ENCODE peak calls at places on chromosome 21, in six cellular contexts. One of them, this sample, is unnamed.

GRCh38 chr21:43913928-43914327 is 48.9 kb downstream of the AGPAT3 start:
- DNase-seq in lung: no peak
- DNase-seq in brain microvascular endothelial cell: peak
- DNase-seq in astrocyte: peak
- DNase-seq in upper lobe of right lung: no peak
- DNase-seq in heart right ventricle: peak
- DNase-seq in this sample: no peak

GRCh38 chr21:32185103-32185502 is 93.7 kb downstream of the MIS18A start:
- DNase-seq in heart right ventricle: no peak
- DNase-seq in astrocyte: no peak
- DNase-seq in upper lobe of right lung: no peak
- DNase-seq in lung: peak
- DNase-seq in brain microvascular endothelial cell: no peak
- DNase-seq in this sample: no peak

GRCh38 chr21:33266050-33266783 is at the start of gene IL10RB:
- DNase-seq in brain microvascular endothelial cell: peak
- DNase-seq in lung: peak
- DNase-seq in astrocyte: peak
- DNase-seq in heart right ventricle: peak
- DNase-seq in upper lobe of right lung: peak
- DNase-seq in this sample: no peak

GRCh38 chr21:42784276-42784675 is 95.1 kb downstream of the WDR4 start:
- DNase-seq in upper lobe of right lung: no peak
- DNase-seq in lung: no peak
- DNase-seq in astrocyte: no peak
- DNase-seq in brain microvascular endothelial cell: no peak
- DNase-seq in heart right ventricle: peak
- DNase-seq in this sample: no peak

GRCh38 chr21:43194303-43195130 is 25.7 kb downstream of the CRYAA start:
- DNase-seq in astrocyte: no peak
- DNase-seq in heart right ventricle: no peak
- DNase-seq in upper lobe of right lung: peak
- DNase-seq in brain microvascular endothelial cell: no peak
- DNase-seq in lung: no peak
- DNase-seq in this sample: peak

GRCh38 chr21:33402011-33402979 is 918 bp upstream of the IFNGR2 start:
- DNase-seq in astrocyte: peak
- DNase-seq in brain microvascular endothelial cell: peak
- DNase-seq in heart right ventricle: peak
- DNase-seq in upper lobe of right lung: peak
- DNase-seq in lung: peak
- DNase-seq in this sample: peak

GRCh38 chr21:32544697-32545096 is 40.6 kb downstream of the TCP10L start:
- DNase-seq in brain microvascular endothelial cell: no peak
- DNase-seq in upper lobe of right lung: no peak
- DNase-seq in astrocyte: no peak
- DNase-seq in heart right ventricle: no peak
- DNase-seq in lung: no peak
- DNase-seq in this sample: no peak

GRCh38 chr21:29649370-29649963 is 290.3 kb downstream of the GRIK1 start:
- DNase-seq in lung: no peak
- DNase-seq in brain microvascular endothelial cell: no peak
- DNase-seq in heart right ventricle: no peak
- DNase-seq in astrocyte: no peak
- DNase-seq in upper lobe of right lung: no peak
- DNase-seq in this sample: no peak

GRCh38 chr21:45161039-45161945 is 86.9 kb downstream of the ADARB1 start:
- DNase-seq in upper lobe of right lung: no peak
- DNase-seq in astrocyte: no peak
- DNase-seq in brain microvascular endothelial cell: no peak
- DNase-seq in lung: peak
- DNase-seq in heart right ventricle: no peak
- DNase-seq in this sample: no peak

GRCh38 chr21:45072166-45072962 is 2.0 kb upstream of the ADARB1 start:
- DNase-seq in heart right ventricle: no peak
- DNase-seq in astrocyte: no peak
- DNase-seq in upper lobe of right lung: no peak
- DNase-seq in brain microvascular endothelial cell: no peak
- DNase-seq in lung: no peak
- DNase-seq in this sample: peak

GRCh38 chr21:42010507-42011493 is 640 bp upstream of the ZBTB21 start:
- DNase-seq in heart right ventricle: no peak
- DNase-seq in brain microvascular endothelial cell: no peak
- DNase-seq in astrocyte: peak
- DNase-seq in lung: peak
- DNase-seq in upper lobe of right lung: peak
- DNase-seq in this sample: peak

GRCh38 chr21:25421327-25422028 is 185.8 kb downstream of the MRPL39 start:
- DNase-seq in upper lobe of right lung: no peak
- DNase-seq in heart right ventricle: peak
- DNase-seq in astrocyte: peak
- DNase-seq in brain microvascular endothelial cell: peak
- DNase-seq in lung: no peak
- DNase-seq in this sample: no peak

GRCh38 chr21:43598416-43599120 is 60.7 kb downstream of the HSF2BP start:
- DNase-seq in heart right ventricle: no peak
- DNase-seq in brain microvascular endothelial cell: peak
- DNase-seq in astrocyte: peak
- DNase-seq in lung: no peak
- DNase-seq in upper lobe of right lung: no peak
- DNase-seq in this sample: no peak

GRCh38 chr21:20882462-20883415 is 115.5 kb upstream of the NCAM2 start:
- DNase-seq in upper lobe of right lung: no peak
- DNase-seq in heart right ventricle: no peak
- DNase-seq in lung: no peak
- DNase-seq in astrocyte: no peak
- DNase-seq in brain microvascular endothelial cell: peak
- DNase-seq in this sample: no peak

GRCh38 chr21:42937960-42938580 is 12.6 kb upstream of the ERVH48-1 start:
- DNase-seq in brain microvascular endothelial cell: no peak
- DNase-seq in lung: no peak
- DNase-seq in astrocyte: no peak
- DNase-seq in upper lobe of right lung: peak
- DNase-seq in heart right ventricle: no peak
- DNase-seq in this sample: no peak

GRCh38 chr21:26495283-26495849 is 77.7 kb downstream of the CYYR1 start:
- DNase-seq in lung: no peak
- DNase-seq in heart right ventricle: no peak
- DNase-seq in upper lobe of right lung: no peak
- DNase-seq in brain microvascular endothelial cell: no peak
- DNase-seq in astrocyte: no peak
- DNase-seq in this sample: no peak

GRCh38 chr21:26489781-26490180 is 83.3 kb downstream of the CYYR1 start:
- DNase-seq in brain microvascular endothelial cell: no peak
- DNase-seq in astrocyte: no peak
- DNase-seq in upper lobe of right lung: no peak
- DNase-seq in heart right ventricle: no peak
- DNase-seq in lung: no peak
- DNase-seq in this sample: no peak

GRCh38 chr21:26491663-26492062 is 81.4 kb downstream of the CYYR1 start:
- DNase-seq in upper lobe of right lung: no peak
- DNase-seq in brain microvascular endothelial cell: no peak
- DNase-seq in lung: no peak
- DNase-seq in heart right ventricle: no peak
- DNase-seq in astrocyte: no peak
- DNase-seq in this sample: no peak

GRCh38 chr21:26487981-26488480 is 85.1 kb downstream of the CYYR1 start:
- DNase-seq in lung: no peak
- DNase-seq in astrocyte: no peak
- DNase-seq in brain microvascular endothelial cell: no peak
- DNase-seq in heart right ventricle: no peak
- DNase-seq in upper lobe of right lung: no peak
- DNase-seq in this sample: no peak

DNA sequence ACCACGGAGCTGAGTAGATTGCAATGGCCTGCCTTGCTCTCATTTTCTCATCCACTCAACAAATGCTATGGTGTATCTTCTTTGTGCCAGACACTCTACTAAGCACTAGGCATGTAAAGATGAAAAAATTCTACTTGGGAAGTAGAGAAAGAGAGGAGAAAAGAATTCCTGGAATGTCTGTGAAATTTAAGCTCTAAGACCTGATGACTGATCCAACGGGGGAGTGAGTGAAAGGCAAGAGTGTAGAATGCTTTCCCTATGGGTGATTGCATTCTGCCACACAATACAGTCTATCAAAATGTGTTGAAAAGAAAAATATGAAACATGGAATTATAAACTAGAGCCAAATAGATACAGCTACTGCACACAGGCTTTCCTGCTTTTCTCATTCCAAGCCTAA is 82.3 kb downstream of the CYYR1 start:
- DNase-seq in brain microvascular endothelial cell: no peak
- DNase-seq in astrocyte: peak
- DNase-seq in heart right ventricle: no peak
- DNase-seq in upper lobe of right lung: no peak
- DNase-seq in lung: no peak
- DNase-seq in this sample: no peak
- H3K27ac ChIP-seq in brain microvascular endothelial cell: no peak
- H3K27ac ChIP-seq in astrocyte: no peak
- H3K27ac ChIP-seq in heart right ventricle: no peak
- H3K27ac ChIP-seq in upper lobe of right lung: no peak
- H3K27ac ChIP-seq in lung: no peak
- H3K27ac ChIP-seq in this sample: no peak

DNA sequence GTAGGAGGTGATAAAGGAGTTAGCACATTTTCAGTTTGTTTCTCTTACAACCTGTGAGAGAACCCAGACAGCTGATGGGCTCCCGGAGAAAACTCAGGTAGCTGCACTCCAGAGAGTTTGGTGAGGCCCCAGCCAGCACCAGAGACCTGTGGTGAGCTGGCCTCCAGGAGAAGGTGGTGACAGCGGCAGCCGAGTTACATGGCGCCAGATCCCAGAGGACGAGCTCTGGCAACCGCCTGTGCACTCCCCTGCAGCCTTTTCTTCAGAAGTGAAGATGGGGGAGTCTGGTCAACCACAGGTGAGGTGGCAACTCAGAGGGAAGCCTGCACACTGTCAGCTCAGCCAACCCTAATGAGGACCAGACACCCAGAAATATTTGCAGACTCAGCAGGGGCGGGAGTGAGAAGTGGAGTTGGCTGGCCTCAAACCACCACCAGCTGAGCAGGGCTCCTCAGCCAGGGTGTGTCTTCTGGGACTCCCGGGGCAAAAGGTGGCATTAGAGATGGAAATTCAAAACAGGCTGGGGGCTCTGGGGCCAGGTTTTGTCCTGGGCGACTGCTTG is 209.7 kb downstream of the SETD4 start:
- DNase-seq in lung: no peak
- DNase-seq in astrocyte: no peak
- DNase-seq in upper lobe of right lung: no peak
- DNase-seq in heart right ventricle: no peak
- DNase-seq in brain microvascular endothelial cell: no peak
- DNase-seq in this sample: no peak
- H3K4me3 ChIP-seq in lung: no peak
- H3K4me3 ChIP-seq in astrocyte: no peak
- H3K4me3 ChIP-seq in upper lobe of right lung: no peak
- H3K4me3 ChIP-seq in heart right ventricle: peak
- H3K4me3 ChIP-seq in brain microvascular endothelial cell: no peak
- H3K4me3 ChIP-seq in this sample: peak

GRCh38 chr21:38312822-38313221 is 56.0 kb downstream of the KCNJ15 start:
- DNase-seq in brain microvascular endothelial cell: no peak
- DNase-seq in heart right ventricle: no peak
- DNase-seq in astrocyte: no peak
- DNase-seq in lung: no peak
- DNase-seq in upper lobe of right lung: no peak
- DNase-seq in this sample: no peak

GRCh38 chr21:38314534-38314933 is 57.7 kb downstream of the KCNJ15 start:
- DNase-seq in lung: no peak
- DNase-seq in brain microvascular endothelial cell: no peak
- DNase-seq in upper lobe of right lung: no peak
- DNase-seq in astrocyte: no peak
- DNase-seq in heart right ventricle: no peak
- DNase-seq in this sample: no peak

GRCh38 chr21:38310619-38311018 is 53.8 kb downstream of the KCNJ15 start:
- DNase-seq in brain microvascular endothelial cell: no peak
- DNase-seq in upper lobe of right lung: no peak
- DNase-seq in heart right ventricle: no peak
- DNase-seq in lung: no peak
- DNase-seq in astrocyte: peak
- DNase-seq in this sample: no peak

GRCh38 chr21:38311091-38311490 is 54.3 kb downstream of the KCNJ15 start:
- DNase-seq in brain microvascular endothelial cell: no peak
- DNase-seq in upper lobe of right lung: no peak
- DNase-seq in heart right ventricle: no peak
- DNase-seq in lung: no peak
- DNase-seq in astrocyte: no peak
- DNase-seq in this sample: no peak

GRCh38 chr21:38311765-38312164 is 55.0 kb downstream of the KCNJ15 start:
- DNase-seq in heart right ventricle: no peak
- DNase-seq in lung: no peak
- DNase-seq in brain microvascular endothelial cell: no peak
- DNase-seq in astrocyte: peak
- DNase-seq in upper lobe of right lung: no peak
- DNase-seq in this sample: no peak
- H3K27ac ChIP-seq in heart right ventricle: no peak
- H3K27ac ChIP-seq in lung: peak
- H3K27ac ChIP-seq in brain microvascular endothelial cell: no peak
- H3K27ac ChIP-seq in astrocyte: no peak
- H3K27ac ChIP-seq in upper lobe of right lung: peak
- H3K27ac ChIP-seq in this sample: no peak

DNA sequence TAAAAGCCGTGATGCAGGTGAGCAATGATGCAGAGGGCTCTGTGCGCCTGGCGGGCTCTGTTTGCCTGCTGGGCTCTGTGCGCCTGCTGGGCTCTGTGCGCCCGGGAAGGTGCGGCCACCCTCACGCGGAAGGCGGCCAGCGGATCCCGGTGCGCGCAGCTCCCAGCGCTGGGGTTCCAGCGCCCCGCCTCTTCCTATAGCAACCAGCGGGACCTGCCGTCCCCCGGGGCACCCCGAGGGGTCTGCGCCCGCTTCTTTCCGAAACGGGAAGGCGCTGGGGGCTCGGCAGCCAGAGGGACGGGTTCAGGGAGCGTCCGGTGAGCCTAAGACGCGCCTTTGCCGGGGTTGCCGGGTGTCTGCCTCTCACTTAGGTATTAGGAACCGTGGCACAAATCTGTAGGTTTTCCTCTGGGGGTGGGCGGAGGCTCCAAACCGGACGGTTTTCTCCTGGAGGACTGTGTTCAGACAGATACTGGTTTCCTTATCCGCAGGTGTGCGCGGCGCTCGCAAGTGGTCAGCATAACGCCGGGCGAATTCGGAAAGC is 31.8 kb downstream of the PRMT2 start:
- DNase-seq in heart right ventricle: no peak
- DNase-seq in brain microvascular endothelial cell: peak
- DNase-seq in astrocyte: peak
- DNase-seq in upper lobe of right lung: no peak
- DNase-seq in lung: no peak
- DNase-seq in this sample: no peak
- H3K4me3 ChIP-seq in heart right ventricle: peak
- H3K4me3 ChIP-seq in brain microvascular endothelial cell: peak
- H3K4me3 ChIP-seq in astrocyte: peak
- H3K4me3 ChIP-seq in upper lobe of right lung: peak
- H3K4me3 ChIP-seq in lung: peak
- H3K4me3 ChIP-seq in this sample: peak

DNA sequence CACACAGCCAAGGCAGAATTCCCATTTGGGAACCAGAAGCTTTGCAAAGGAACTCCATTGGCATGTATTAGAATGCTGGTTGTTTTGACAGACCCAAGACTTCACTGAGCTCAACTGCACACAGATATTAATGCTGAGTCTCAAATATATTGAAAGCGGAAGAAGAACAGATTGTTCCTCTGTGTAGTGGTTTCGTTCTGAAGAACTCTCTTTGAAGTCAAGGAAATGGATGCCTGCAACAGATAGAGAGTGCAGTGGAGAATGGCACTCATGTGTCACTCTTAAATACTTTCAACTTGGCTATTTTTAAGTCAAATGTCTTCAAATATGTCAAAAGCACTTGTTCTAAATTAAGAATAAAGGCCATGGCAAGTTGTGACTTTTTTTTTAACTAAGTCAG is 387.5 kb downstream of the LTN1 start:
- DNase-seq in brain microvascular endothelial cell: no peak
- DNase-seq in lung: no peak
- DNase-seq in upper lobe of right lung: no peak
- DNase-seq in astrocyte: no peak
- DNase-seq in heart right ventricle: no peak
- DNase-seq in this sample: no peak
- H3K27ac ChIP-seq in brain microvascular endothelial cell: no peak
- H3K27ac ChIP-seq in lung: no peak
- H3K27ac ChIP-seq in upper lobe of right lung: no peak
- H3K27ac ChIP-seq in astrocyte: no peak
- H3K27ac ChIP-seq in heart right ventricle: no peak
- H3K27ac ChIP-seq in this sample: no peak

This sample was measured in ascending aorta.